ENCODE peak calls at places on chromosomes 6 and 20, in six cellular contexts. B is stimulated activated CD8-positive, alpha-beta memory T cell treated with anti-CD3 and anti-CD28 coated beads, Interleukin-12 subunit alpha, Interleukin-12 subunit beta, amount 100 ng/mL, for 1 hour; S is activated CD4-positive, CD25-positive, alpha-beta regulatory T cell treated with anti-CD3 and anti-CD28 coated beads, Interleukin-2, amount 50 U/mL, for 16 hours; R is astrocyte of the spinal cord; M is NCI-H460; Z is AG09319. V is an unnamed sample.

GRCh38 chr6:131023834-131024504 is 39.1 kb downstream of the EPB41L2 start:
- DNase-seq in B (no peak), S (no peak), R (peak), M (no peak), Z (no peak), V (no peak)

GRCh38 chr6:40340196-40340595 is 247.0 kb downstream of the LRFN2 start:
- DNase-seq in B (no peak), S (no peak), R (no peak), M (no peak), Z (no peak), V (no peak)

GRCh38 chr20:25278636-25279361 is 30.9 kb downstream of the PYGB start:
- DNase-seq in B (no peak), S (no peak), R (no peak), M (no peak), Z (no peak), V (peak)

GRCh38 chr20:48329216-48329615 is 498.6 kb downstream of the PREX1 start:
- DNase-seq in B (no peak), S (no peak), R (no peak), M (no peak), Z (no peak), V (no peak)

GRCh38 chr6:35564733-35565132 is 52.0 kb upstream of the TULP1 start:
- DNase-seq in B (no peak), S (no peak), R (no peak), M (no peak), Z (no peak), V (no peak)

GRCh38 chr6:116220172-116220571 is 33.7 kb downstream of the TSPYL4 start:
- DNase-seq in B (no peak), S (no peak), R (peak), M (no peak), Z (no peak), V (peak)

GRCh38 chr6:501891-502601 is 110.5 kb downstream of the IRF4 start:
- DNase-seq in B (no peak), S (no peak), R (no peak), M (no peak), Z (no peak), V (no peak)

GRCh38 chr6:88361754-88362153 is 195.6 kb upstream of the CNR1 start:
- DNase-seq in B (no peak), S (no peak), R (no peak), M (no peak), Z (no peak), V (no peak)

GRCh38 chr6:6631526-6632276 is 43.2 kb downstream of the LY86 start:
- DNase-seq in B (no peak), S (no peak), R (no peak), M (no peak), Z (no peak), V (no peak)

GRCh38 chr6:139853302-139853992 is 479.0 kb upstream of the CITED2 start:
- DNase-seq in B (no peak), S (no peak), R (no peak), M (no peak), Z (no peak), V (no peak)

GRCh38 chr20:18739785-18740184 is 73.8 kb upstream of the SCP2D1 start:
- DNase-seq in B (no peak), S (no peak), R (peak), M (no peak), Z (peak), V (no peak)

GRCh38 chr6:5084787-5085637 is at the start of gene PPP1R3G:
- DNase-seq in B (no peak), S (no peak), R (peak), M (no peak), Z (peak), V (peak)

GRCh38 chr6:152583888-152584287 is 53.3 kb downstream of the SYNE1 start:
- DNase-seq in B (no peak), S (no peak), R (no peak), M (no peak), Z (no peak), V (no peak)

GRCh38 chr6:15893556-15894253 is 230.9 kb upstream of the DTNBP1 start:
- DNase-seq in B (no peak), S (no peak), R (peak), M (no peak), Z (no peak), V (no peak)

GRCh38 chr6:169426611-169427010 is 173.0 kb upstream of the THBS2 start:
- DNase-seq in B (no peak), S (no peak), R (no peak), M (no peak), Z (no peak), V (no peak)

GRCh38 chr20:58759947-58760346 is 67.3 kb downstream of the NPEPL1 start:
- DNase-seq in B (no peak), S (no peak), R (no peak), M (no peak), Z (no peak), V (no peak)

GRCh38 chr6:34145161-34146020 is 496 bp downstream of the GRM4 start:
- DNase-seq in B (no peak), S (no peak), R (peak), M (no peak), Z (no peak), V (no peak)

GRCh38 chr6:100664274-100665040 is 199.7 kb upstream of the SIM1 start:
- DNase-seq in B (no peak), S (no peak), R (peak), M (peak), Z (peak), V (no peak)

GRCh38 chr6:4426916-4427315 is 291.5 kb upstream of the ECI2 start:
- DNase-seq in B (no peak), S (no peak), R (no peak), M (no peak), Z (no peak), V (no peak)

GRCh38 chr6:96304997-96305396 is 216.6 kb upstream of the UFL1 start:
- DNase-seq in B (no peak), S (no peak), R (no peak), M (peak), Z (no peak), V (no peak)

GRCh38 chr6:133171989-133172604 is 69.1 kb upstream of the EYA4 start:
- DNase-seq in B (no peak), S (no peak), R (no peak), M (no peak), Z (no peak), V (no peak)

GRCh38 chr6:167113935-167114910 is 8.7 kb upstream of the CCR6 start:
- DNase-seq in B (no peak), S (peak), R (no peak), M (no peak), Z (no peak), V (no peak)

GRCh38 chr6:27505209-27506027 is 32.5 kb upstream of the ZNF184 start:
- DNase-seq in B (no peak), S (no peak), R (peak), M (peak), Z (peak), V (no peak)

GRCh38 chr6:31395832-31396231 is 7.6 kb upstream of the MICA start:
- DNase-seq in B (no peak), S (no peak), R (no peak), M (no peak), Z (no peak), V (no peak)

GRCh38 chr20:41087325-41087685 is 50.0 kb upstream of the PLCG1 start:
- DNase-seq in B (no peak), S (no peak), R (no peak), M (no peak), Z (no peak), V (no peak)

GRCh38 chr20:1669304-1669703 is 11.7 kb upstream of the SIRPG start:
- DNase-seq in B (no peak), S (no peak), R (peak), M (no peak), Z (no peak), V (no peak)

GRCh38 chr6:74928203-74928602 is 277.6 kb downstream of the COL12A1 start:
- DNase-seq in B (no peak), S (no peak), R (no peak), M (no peak), Z (no peak), V (no peak)

GRCh38 chr6:53917464-53917842 is 122.6 kb downstream of the LRRC1 start:
- DNase-seq in B (no peak), S (no peak), R (no peak), M (no peak), Z (no peak), V (no peak)

GRCh38 chr6:108785653-108786052 is 62.6 kb upstream of the ARMC2 start:
- DNase-seq in B (no peak), S (no peak), R (no peak), M (no peak), Z (no peak), V (no peak)

GRCh38 chr20:10673176-10673830 is 496 bp downstream of the JAG1 start:
- DNase-seq in B (no peak), S (no peak), R (no peak), M (no peak), Z (no peak), V (peak)

GRCh38 chr6:37160922-37161778 is 8.8 kb upstream of the PIM1 start:
- DNase-seq in B (no peak), S (no peak), R (peak), M (no peak), Z (no peak), V (no peak)

GRCh38 chr6:25026723-25027122 is 91.0 kb upstream of the RIPOR2 start:
- DNase-seq in B (no peak), S (no peak), R (no peak), M (no peak), Z (no peak), V (no peak)

GRCh38 chr6:21596379-21597242 is 3.1 kb downstream of the SOX4 start:
- DNase-seq in B (no peak), S (no peak), R (peak), M (peak), Z (no peak), V (peak)

GRCh38 chr20:17023811-17024210 is 203.0 kb upstream of the PCSK2 start:
- DNase-seq in B (no peak), S (no peak), R (no peak), M (peak), Z (no peak), V (no peak)

GRCh38 chr6:26109776-26110175 is 22.5 kb downstream of the HFE start:
- DNase-seq in B (no peak), S (no peak), R (no peak), M (no peak), Z (no peak), V (no peak)

GRCh38 chr20:6162239-6162638 is 39.4 kb upstream of the FERMT1 start:
- DNase-seq in B (no peak), S (no peak), R (peak), M (no peak), Z (peak), V (peak)

GRCh38 chr6:19180348-19181073 is 656.7 kb upstream of the ID4 start:
- DNase-seq in B (no peak), S (no peak), R (no peak), M (no peak), Z (no peak), V (peak)

GRCh38 chr20:7585126-7585679 is 355.1 kb downstream of the HAO1 start:
- DNase-seq in B (no peak), S (no peak), R (no peak), M (no peak), Z (no peak), V (no peak)

GRCh38 chr6:33592595-33593413 is 12.7 kb upstream of the BAK1 start:
- DNase-seq in B (no peak), S (no peak), R (no peak), M (no peak), Z (no peak), V (no peak)